ENCODE peak calls at places on chromosomes 7 and 10, in four cellular contexts. Z is brain pericyte; K is progenitor cell of endocrine pancreas; Y is activated naive CD4-positive, alpha-beta T cell treated with anti-CD3 and anti-CD28 coated beads, Interleukin-2, amount 10 ng/mL, durations not matched to agents 7 days and 5 days. G is an unnamed sample.

GRCh38 chr10:119302172-119302571 is 94.8 kb downstream of the GRK5 start:
- DNase-seq in Z (no peak), K (no peak), Y (peak), G (no peak)

GRCh38 chr10:31350891-31351290 is 31.9 kb downstream of the ZEB1 start:
- DNase-seq in Z (no peak), K (no peak), Y (no peak), G (no peak)

GRCh38 chr10:80460399-80461207 is 6.5 kb downstream of the TSPAN14 start:
- DNase-seq in Z (no peak), K (peak), Y (no peak), G (no peak)

GRCh38 chr10:102322914-102323313 is 72.6 kb upstream of the NFKB2 start:
- DNase-seq in Z (no peak), K (no peak), Y (peak), G (no peak)

GRCh38 chr10:69652857-69653199 is 22.8 kb downstream of the FAM241B start:
- DNase-seq in Z (no peak), K (no peak), Y (no peak), G (no peak)

GRCh38 chr7:148031816-148032215 is 558.8 kb upstream of the C7orf33 start:
- DNase-seq in Z (no peak), K (no peak), Y (no peak), G (no peak)

GRCh38 chr7:44665531-44666213 is 59.2 kb downstream of the OGDH start:
- DNase-seq in Z (no peak), K (no peak), Y (no peak), G (no peak)

GRCh38 chr10:20503186-20503585 is 393.9 kb downstream of the NEBL start:
- DNase-seq in Z (no peak), K (no peak), Y (no peak), G (no peak)

G was measured in type B pancreatic cell.